ENCODE peak calls at places on chromosomes 11 and 22, in five cellular contexts. P is esophagus squamous epithelium, O is Peyer's patch, H is transverse colon, Y is ovary. K is an unnamed sample.
A peak's percentile ranks its signal among the peaks of the same experiment; 100 is the strongest.

GRCh38 chr22:36510966-36511881 is 4.4 kb upstream of the FOXRED2 start:
- DNase-seq in P (no peak), O (peak; percentile 67), H (peak; percentile 34), Y (no peak), K (no peak)

GRCh38 chr22:29082826-29083545 is 10.2 kb downstream of the KREMEN1 start:
- DNase-seq in P (no peak), O (no peak), H (no peak), Y (no peak), K (no peak)

GRCh38 chr11:414333-414857 is 404 bp downstream of the SIGIRR start:
- DNase-seq in P (no peak), O (peak; percentile 45), H (no peak), Y (no peak), K (peak; percentile 55)

GRCh38 chr22:37345863-37346514 is 63.7 kb downstream of the CYTH4 start:
- DNase-seq in P (no peak), O (no peak), H (peak; percentile 14), Y (peak; percentile 81), K (no peak)

GRCh38 chr22:20268350-20269012 is 363 bp upstream of the RTN4R start:
- DNase-seq in P (no peak), O (peak; percentile 76), H (peak; percentile 68), Y (peak; percentile 80), K (peak; percentile 73)

GRCh38 chr11:86558219-86558618 is 114.2 kb downstream of the ME3 start:
- DNase-seq in P (no peak), O (no peak), H (no peak), Y (no peak), K (no peak)

GRCh38 chr11:34224434-34224966 is 119.1 kb downstream of the NAT10 start:
- DNase-seq in P (no peak), O (no peak), H (no peak), Y (no peak), K (no peak)

GRCh38 chr11:74844072-74844471 is 95.4 kb downstream of the RNF169 start:
- DNase-seq in P (no peak), O (no peak), H (no peak), Y (no peak), K (no peak)

GRCh38 chr11:134950692-134951304 is 538.8 kb upstream of the B3GAT1 start:
- DNase-seq in P (no peak), O (no peak), H (no peak), Y (no peak), K (no peak)

DNA sequence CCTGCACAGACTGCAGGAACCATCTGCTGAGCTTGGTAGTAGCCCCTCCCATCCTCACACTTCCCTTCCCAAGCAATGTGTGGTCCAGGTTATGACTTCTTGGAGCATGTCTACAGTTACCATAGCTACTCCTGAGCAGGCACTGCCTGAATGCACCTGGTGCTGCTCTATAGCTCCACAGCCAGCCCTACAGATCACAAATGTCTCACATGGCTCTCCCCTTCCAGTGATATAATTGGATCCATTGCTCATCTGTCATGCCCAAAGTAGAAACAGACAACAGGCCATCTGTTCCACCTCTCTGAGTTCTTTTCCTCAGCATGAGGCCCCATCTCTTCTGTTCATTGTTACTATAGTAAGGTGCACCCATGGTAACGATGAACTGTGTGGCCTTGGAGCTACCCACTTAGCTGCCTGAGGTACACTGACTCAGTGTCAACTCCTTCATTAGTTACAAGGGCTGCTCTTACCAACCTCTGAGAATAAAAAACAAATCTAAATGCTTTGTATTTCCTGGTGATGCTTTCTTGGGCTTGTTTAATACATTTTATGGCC is 320.3 kb upstream of the ZC3H12C start:
- DNase-seq in P (no peak), O (no peak), H (no peak), Y (no peak), K (no peak)
- TF ChIP-seq CTCF in P (no peak), O (no peak), H (no peak), Y (no peak), K (no peak)

DNA sequence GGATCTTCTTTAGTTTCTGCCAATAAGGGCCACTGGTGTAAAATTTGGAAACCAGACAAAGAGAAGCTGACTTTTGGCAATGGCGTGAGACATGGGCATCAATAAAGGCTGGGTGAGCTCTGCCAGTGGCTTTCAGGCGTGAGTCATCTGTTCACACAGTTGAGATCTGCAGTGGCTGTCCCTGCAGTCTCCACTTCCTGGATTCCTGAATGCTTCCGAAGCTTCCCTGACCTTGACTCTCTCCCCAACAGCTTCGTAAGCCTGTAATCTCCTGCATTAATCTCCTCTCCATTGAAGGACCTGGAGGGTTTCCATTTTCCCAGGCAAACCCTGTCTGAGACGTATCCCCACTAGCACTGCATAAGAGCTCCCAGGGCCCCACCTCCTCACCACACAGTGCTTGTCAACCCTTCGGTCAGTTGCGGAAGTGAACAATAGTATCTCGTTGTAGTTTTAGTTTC is 574.7 kb downstream of the TBC1D22A start:
- DNase-seq in P (no peak), O (no peak), H (peak; percentile 14), Y (peak; percentile 34), K (peak; percentile 37)
- H3K9me3 ChIP-seq in P (no peaks in the 10 kb centered on the region), O (no peaks in the 10 kb centered on the region), H (no peaks in the 10 kb centered on the region), Y (no peaks in the 10 kb centered on the region), K (no peaks in the 10 kb centered on the region)

DNA sequence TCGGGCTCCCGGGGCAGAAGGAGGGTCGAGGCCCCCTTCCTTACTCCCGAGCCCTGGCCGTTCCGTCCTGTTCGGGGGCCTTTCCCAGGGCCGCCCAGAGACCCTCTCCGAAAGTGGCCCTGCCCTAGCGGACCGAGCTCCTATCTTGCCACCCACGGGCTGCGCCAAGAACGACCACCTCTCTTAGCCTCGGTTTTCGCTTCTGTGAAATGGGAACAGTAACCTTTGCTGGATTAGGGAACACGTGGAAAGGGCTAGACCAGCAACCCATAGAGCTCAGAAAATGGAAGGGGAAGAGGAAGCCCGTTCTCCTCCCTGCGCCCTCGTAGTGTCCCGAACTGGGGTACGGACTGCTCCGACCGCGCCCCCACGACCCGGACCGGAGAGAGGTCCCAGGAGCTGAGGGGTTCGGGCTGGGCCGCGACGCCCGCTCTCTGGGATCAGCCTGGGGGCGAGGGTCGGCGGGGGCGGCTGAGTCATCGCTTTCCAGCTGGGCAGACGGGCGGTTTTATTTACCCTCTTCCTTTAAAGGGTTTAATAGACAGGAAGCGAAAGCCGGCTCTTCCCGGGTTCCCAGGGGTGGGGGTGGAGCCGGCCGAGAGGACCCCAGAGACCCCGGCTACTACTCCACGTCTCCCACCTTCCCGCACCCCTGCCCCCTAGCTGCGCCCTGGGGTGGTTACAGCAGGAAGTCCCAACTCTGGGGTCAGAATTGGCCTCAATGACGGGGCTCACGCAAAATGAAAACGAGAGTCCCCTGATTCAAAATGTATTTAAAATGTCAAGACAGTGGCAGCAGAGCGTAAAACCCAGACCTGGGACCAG is 872 bp upstream of the PHLDA2 start:
- DNase-seq in P (no peak), O (peak; percentile 83), H (peak; percentile 79), Y (peak; percentile 54), K (peak; percentile 84)
- TF ChIP-seq CTCF in P (no peak), O (no peak), H (no peak), Y (no peak), K (no peak)

DNA sequence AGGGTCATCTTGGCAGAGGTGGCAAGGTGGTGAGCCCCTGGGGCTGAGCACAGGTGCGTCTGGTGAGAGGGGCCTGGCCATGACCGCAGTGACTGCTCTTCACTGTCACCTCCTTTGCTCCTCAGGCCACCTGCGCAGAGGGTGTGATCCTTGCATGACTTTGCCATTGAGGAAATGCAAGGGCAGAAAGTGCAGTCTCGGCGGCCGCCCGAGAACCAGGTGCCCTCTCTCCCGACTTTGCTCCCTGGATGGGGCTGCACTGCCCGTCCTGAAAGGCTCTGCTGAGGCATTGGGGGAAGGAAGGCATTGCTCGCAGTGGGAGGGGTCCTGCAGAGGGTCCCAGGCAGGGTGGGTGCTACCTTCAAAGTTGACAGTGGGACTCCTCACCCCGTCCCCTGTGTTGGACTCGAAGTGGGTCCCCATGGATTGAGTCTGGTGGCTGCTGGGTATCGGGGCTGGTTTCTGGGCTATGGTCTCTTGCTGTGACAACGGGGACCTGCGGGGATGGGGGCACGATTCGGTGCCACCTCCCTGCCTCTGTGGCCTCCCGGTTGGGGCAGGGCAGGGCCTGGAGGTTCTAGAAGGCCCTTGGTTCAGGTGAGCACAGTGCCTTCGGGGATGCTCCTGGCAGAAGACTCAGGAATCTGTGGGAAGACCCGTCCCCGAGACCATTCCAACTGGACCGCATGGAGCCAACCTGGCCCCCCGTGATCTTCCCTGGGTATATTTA is 1239.4 kb downstream of the BRD1 start:
- DNase-seq in P (no peak), O (no peak), H (no peak), Y (no peak), K (no peak)
- H3K9me3 ChIP-seq in P (no peaks in the 10 kb centered on the region), O (no peaks in the 10 kb centered on the region), H (no peaks in the 10 kb centered on the region), Y (no peaks in the 10 kb centered on the region), K (no peaks in the 10 kb centered on the region)

DNA sequence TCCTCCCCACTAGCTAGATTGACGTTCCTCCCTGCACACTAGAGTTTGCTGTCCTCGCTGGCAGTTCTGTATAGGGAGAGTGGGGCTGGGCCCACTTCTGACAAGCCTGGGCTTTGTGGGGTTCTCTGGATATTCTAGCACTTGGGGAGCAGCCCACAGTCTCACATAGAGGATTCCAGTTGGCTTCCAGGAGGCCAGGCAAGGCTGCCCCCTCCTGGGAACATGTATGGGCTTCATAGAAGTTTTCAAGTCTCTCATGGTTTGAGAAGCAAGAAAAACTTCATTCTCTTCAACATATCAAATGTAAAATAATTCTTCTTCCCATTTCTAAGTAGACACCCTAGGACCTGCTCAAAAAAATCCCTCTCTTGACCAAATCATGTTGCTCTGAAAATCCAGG is 87.5 kb downstream of the NAV2 start:
- DNase-seq in P (no peak), O (no peak), H (no peak), Y (no peak), K (peak; percentile 41)
- TF ChIP-seq CTCF in P (no peak), O (peak; percentile 10), H (peak; percentile 17), Y (no peak), K (no peak)

GRCh38 chr11:90784241-90784814 is 561.5 kb upstream of the CHORDC1 start:
- DNase-seq in P (no peak), O (no peak), H (no peak), Y (no peak), K (no peak)
- H3K9me3 ChIP-seq in P (no peaks in the 10 kb centered on the region), O (no peaks in the 10 kb centered on the region), H (no peaks in the 10 kb centered on the region), Y (no peaks in the 10 kb centered on the region), K (peaks cover 44% of the 10 kb centered on the region)